ENCODE peak calls at places on chromosomes 13 and 19, in five cellular contexts. K is IMR-90, G is neuronal stem cell, A is mesenchymal stem cell, O is H1. S is an unnamed sample.

GRCh38 chr19:5547881-5548280 is 19.9 kb downstream of the TINCR start:
- DNase-seq in K (peak; percentile 51), G (no peak), A (peak; percentile 51), O (no peak), S (peak; percentile 78)

GRCh38 chr19:42466521-42467436 is 24.0 kb upstream of the CXCL17 start:
- DNase-seq in K (no peak), G (no peak), A (peak; percentile 7), O (no peak), S (no peak)

GRCh38 chr19:27748551-27749152 is 1464.3 kb downstream of the UQCRFS1 start:
- DNase-seq in K (peak; percentile 14), G (no peak), A (peak; percentile 18), O (no peak), S (no peak)

GRCh38 chr13:19601749-19602725 is 31.4 kb upstream of the MPHOSPH8 start:
- DNase-seq in K (peak; percentile 27), G (peak; percentile 40), A (peak; percentile 37), O (peak; percentile 9), S (no peak)

GRCh38 chr19:3276341-3276799 is 51.9 kb downstream of the CELF5 start:
- DNase-seq in K (no peak), G (no peak), A (no peak), O (peak; percentile 95), S (peak; percentile 14)

GRCh38 chr13:113816925-113817859 is 46.7 kb downstream of the GAS6 start:
- DNase-seq in K (peak; percentile 83), G (peak; percentile 68), A (peak; percentile 70), O (no peak), S (peak; percentile 60)

GRCh38 chr13:77492982-77493381 is 42.5 kb upstream of the SCEL start:
- DNase-seq in K (no peak), G (no peak), A (no peak), O (no peak), S (peak; percentile 46)

GRCh38 chr13:108827637-108828036 is 198.2 kb downstream of the MYO16 start:
- DNase-seq in K (no peak), G (no peak), A (no peak), O (no peak), S (no peak)

GRCh38 chr19:13920940-13921744 is 15.1 kb downstream of the CC2D1A start:
- DNase-seq in K (peak; percentile 44), G (no peak), A (peak; percentile 52), O (no peak), S (peak; percentile 70)

GRCh38 chr13:48318714-48319457 is 15.3 kb downstream of the RB1 start:
- DNase-seq in K (no peak), G (no peak), A (no peak), O (no peak), S (peak; percentile 24)

GRCh38 chr19:7699422-7700127 is 2.4 kb downstream of the FCER2 start:
- DNase-seq in K (no peak), G (no peak), A (no peak), O (no peak), S (no peak)

GRCh38 chr19:6260912-6261636 is 18.7 kb downstream of the MLLT1 start:
- DNase-seq in K (peak; percentile 22), G (no peak), A (peak; percentile 47), O (peak; percentile 38), S (no peak)

GRCh38 chr19:16447015-16447384 is 24.8 kb downstream of the EPS15L1 start:
- DNase-seq in K (peak; percentile 91), G (no peak), A (peak; percentile 88), O (no peak), S (peak; percentile 93)

GRCh38 chr19:19514215-19514633 is 1.1 kb downstream of the TSSK6 start:
- DNase-seq in K (no peak), G (no peak), A (no peak), O (no peak), S (peak; percentile 10)

GRCh38 chr13:46031581-46032263 is 20.8 kb downstream of the ZC3H13 start:
- DNase-seq in K (peak; percentile 55), G (no peak), A (no peak), O (no peak), S (no peak)

GRCh38 chr13:27523345-27524073 is 73.1 kb upstream of the MTIF3 start:
- DNase-seq in K (no peak), G (no peak), A (no peak), O (no peak), S (no peak)

GRCh38 chr19:19096641-19097627 is 33.1 kb downstream of the SLC25A42 start:
- DNase-seq in K (no peak), G (no peak), A (no peak), O (no peak), S (peak; percentile 96)

GRCh38 chr13:105343134-105343806 is 1192.2 kb downstream of the EFNB2 start:
- DNase-seq in K (peak; percentile 59), G (no peak), A (no peak), O (no peak), S (no peak)

GRCh38 chr13:21010621-21011020 is 50.8 kb downstream of the LATS2 start:
- DNase-seq in K (peak; percentile 47), G (no peak), A (peak; percentile 49), O (no peak), S (peak; percentile 28)

GRCh38 chr13:110555601-110556223 is 5.8 kb downstream of the RAB20 start:
- DNase-seq in K (no peak), G (no peak), A (no peak), O (no peak), S (no peak)

GRCh38 chr19:53254451-53255341 is at the start of gene ZNF677:
- DNase-seq in K (peak; percentile 76), G (peak; percentile 65), A (peak; percentile 76), O (peak; percentile 64), S (peak; percentile 71)

GRCh38 chr19:6730153-6730804 is 7.1 kb downstream of the GPR108 start:
- DNase-seq in K (no peak), G (no peak), A (no peak), O (peak; percentile 82), S (no peak)

GRCh38 chr13:20190481-20191310 is 2.0 kb downstream of the GJB2 start:
- DNase-seq in K (peak; percentile 90), G (no peak), A (peak; percentile 77), O (no peak), S (no peak)

GRCh38 chr19:11338569-11339253 is 746 bp downstream of the RAB3D start:
- DNase-seq in K (no peak), G (no peak), A (no peak), O (no peak), S (peak; percentile 50)

GRCh38 chr13:99542788-99543406 is 41.6 kb downstream of the TM9SF2 start:
- DNase-seq in K (no peak), G (no peak), A (no peak), O (no peak), S (no peak)

GRCh38 chr13:113029487-113030258 is 60.7 kb downstream of the MCF2L start:
- DNase-seq in K (no peak), G (peak; percentile 59), A (peak; percentile 8), O (no peak), S (no peak)

GRCh38 chr13:26484196-26484595 is 73.3 kb upstream of the WASF3 start:
- DNase-seq in K (no peak), G (no peak), A (no peak), O (no peak), S (no peak)

GRCh38 chr19:37243206-37243632 is 25.2 kb downstream of the ZNF383 start:
- DNase-seq in K (no peak), G (no peak), A (peak; percentile 2), O (no peak), S (no peak)

GRCh38 chr13:65309906-65310305 is 1920.2 kb downstream of the PCDH9 start:
- DNase-seq in K (no peak), G (no peak), A (no peak), O (no peak), S (no peak)

DNA sequence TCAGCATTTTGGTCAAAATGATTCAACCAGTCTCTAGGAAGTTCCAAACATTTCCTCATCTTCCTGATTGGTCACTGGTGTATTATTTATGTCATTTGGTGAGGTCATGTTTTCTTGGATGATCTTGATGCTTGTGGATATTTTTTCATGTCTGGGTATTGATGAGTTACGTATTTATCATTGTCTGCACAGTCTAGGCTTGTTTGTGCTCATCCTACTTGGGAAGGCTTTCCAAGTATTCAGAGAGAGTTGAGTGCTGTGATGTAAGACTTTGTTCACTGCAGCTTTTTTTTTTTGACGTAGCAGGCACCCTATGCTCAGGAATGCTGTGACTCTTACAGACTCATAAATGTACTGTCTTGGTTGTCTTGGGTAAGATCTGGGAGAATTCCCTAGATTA is 509.5 kb downstream of the SLITRK1 start:
- DNase-seq in K (peak; percentile 10), G (no peak), A (no peak), O (no peak), S (no peak)
- H3K9me3 ChIP-seq in K (no peaks in the 10 kb centered on the region), G (no peaks in the 10 kb centered on the region), A (no peaks in the 10 kb centered on the region), O (no peaks in the 10 kb centered on the region), S (peaks cover 3% of the 10 kb centered on the region)

DNA sequence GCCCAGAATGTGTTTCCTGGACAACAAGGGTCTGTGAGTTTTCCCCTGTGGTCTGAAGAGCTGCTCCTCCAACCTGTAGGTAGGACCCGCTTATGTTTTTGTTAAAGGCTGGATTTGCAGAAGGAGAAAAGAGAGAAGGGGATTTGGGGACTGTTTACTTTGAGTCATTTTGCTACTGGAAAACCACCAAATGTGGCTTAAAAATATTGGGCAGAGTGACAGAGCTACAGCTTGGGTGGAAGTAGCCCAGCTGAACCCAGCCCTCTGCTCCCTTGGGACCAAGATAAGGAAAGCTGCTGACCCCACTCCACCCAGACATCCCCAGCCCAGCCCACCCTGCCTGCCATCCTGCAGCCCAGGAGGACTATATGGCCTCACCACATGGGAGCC is 40.0 kb downstream of the TNFRSF19 start:
- DNase-seq in K (peak; percentile 35), G (no peak), A (peak; percentile 14), O (no peak), S (no peak)
- H3K4me3 ChIP-seq in K (no peak overlapping the region), G (no peak overlapping the region), A (peak overlapping the region; percentile 54), O (no peak overlapping the region), S (no peak overlapping the region)

DNA sequence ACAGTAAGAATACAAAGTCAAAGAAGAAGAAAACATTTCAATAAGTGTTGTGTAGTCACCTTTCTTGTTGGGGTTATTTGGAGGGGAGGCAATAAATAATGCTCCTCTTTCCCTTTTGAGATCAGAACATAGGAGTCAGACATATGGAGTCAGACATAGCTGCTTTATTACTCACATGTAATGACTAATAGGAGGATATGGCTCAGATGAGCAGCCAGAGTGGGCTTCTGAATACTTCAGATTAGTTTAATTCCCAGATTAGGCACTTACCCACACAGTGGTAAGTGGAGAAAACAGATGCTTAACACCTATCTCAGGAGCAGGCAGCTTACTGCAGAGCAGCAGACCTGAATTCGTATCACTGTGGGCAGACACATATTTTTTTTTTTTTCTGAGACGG is 31.7 kb upstream of the C1QTNF9B start:
- DNase-seq in K (peak; percentile 90), G (no peak), A (peak; percentile 79), O (no peak), S (peak; percentile 59)
- H2BK5ac ChIP-seq in K (peak overlapping the region; percentile 75), G (no peak overlapping the region), A (no peak overlapping the region), O (no peak overlapping the region), S (no peak overlapping the region)

GRCh38 chr19:12374026-12374425 is 8.5 kb upstream of the ZNF442 start:
- DNase-seq in K (no peak), G (no peak), A (no peak), O (no peak), S (no peak)
- H3K9me3 ChIP-seq in K (peaks cover 19% of the 10 kb centered on the region), G (peaks cover 29% of the 10 kb centered on the region), A (peaks cover 66% of the 10 kb centered on the region), O (peaks cover 17% of the 10 kb centered on the region), S (peaks cover 7% of the 10 kb centered on the region)

DNA sequence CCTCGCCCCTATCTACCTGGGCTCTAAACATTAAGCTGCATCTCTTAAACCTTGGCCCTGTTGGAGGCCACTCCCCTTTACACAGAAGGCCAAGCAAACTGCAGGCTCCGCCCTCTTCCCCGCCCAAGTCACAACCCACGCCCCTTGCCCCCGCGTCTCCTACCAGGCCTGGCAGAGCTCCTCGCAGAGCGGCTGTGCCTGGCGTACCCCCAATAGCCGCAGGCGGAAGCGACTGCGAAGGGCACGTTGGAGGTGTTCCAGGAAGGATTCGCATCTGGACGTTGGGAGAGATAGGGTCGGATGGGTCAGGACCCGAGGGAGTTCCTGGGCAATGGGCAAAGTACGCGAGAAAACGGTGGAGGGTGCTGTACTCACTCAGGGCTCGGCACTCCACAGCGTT is 5.9 kb downstream of the RTBDN start:
- DNase-seq in K (no peak), G (no peak), A (no peak), O (no peak), S (no peak)
- H3K4me3 ChIP-seq in K (no peak overlapping the region), G (no peak overlapping the region), A (no peak overlapping the region), O (peak overlapping the region; percentile 17), S (no peak overlapping the region)

S was measured in trophoblast cell.